ENCODE peak calls at places on chromosomes 3 and 15, in seven cellular contexts. One of them, this sample, is unnamed.

GRCh38 chr3:154241496-154241895 is 82.8 kb downstream of the DHX36 start:
- DNase-seq in A549: no peak
- DNase-seq in brain microvascular endothelial cell: no peak
- DNase-seq in mesendoderm: peak
- DNase-seq in Peyer's patch: no peak
- DNase-seq in uterus: no peak
- DNase-seq in substantia nigra: no peak
- DNase-seq in this sample: no peak

GRCh38 chr3:134601539-134602439 is 49.0 kb downstream of the KY start:
- DNase-seq in A549: no peak
- DNase-seq in brain microvascular endothelial cell: peak
- DNase-seq in substantia nigra: peak
- DNase-seq in Peyer's patch: no peak
- DNase-seq in mesendoderm: peak
- DNase-seq in uterus: no peak
- DNase-seq in this sample: no peak

GRCh38 chr3:125375950-125376679 is 990 bp upstream of the ZNF148 start:
- DNase-seq in Peyer's patch: no peak
- DNase-seq in A549: peak
- DNase-seq in substantia nigra: no peak
- DNase-seq in brain microvascular endothelial cell: no peak
- DNase-seq in mesendoderm: no peak
- DNase-seq in uterus: no peak
- DNase-seq in this sample: no peak

GRCh38 chr3:191143224-191143623 is 55.8 kb upstream of the OSTN start:
- DNase-seq in mesendoderm: no peak
- DNase-seq in uterus: no peak
- DNase-seq in brain microvascular endothelial cell: no peak
- DNase-seq in Peyer's patch: no peak
- DNase-seq in A549: no peak
- DNase-seq in substantia nigra: no peak
- DNase-seq in this sample: no peak

GRCh38 chr3:39146611-39147373 is 6.6 kb downstream of the CSRNP1 start:
- DNase-seq in Peyer's patch: peak
- DNase-seq in uterus: peak
- DNase-seq in substantia nigra: no peak
- DNase-seq in mesendoderm: peak
- DNase-seq in brain microvascular endothelial cell: peak
- DNase-seq in A549: peak
- DNase-seq in this sample: peak

GRCh38 chr3:46829699-46830208 is 33.5 kb downstream of the MYL3 start:
- DNase-seq in A549: no peak
- DNase-seq in substantia nigra: no peak
- DNase-seq in Peyer's patch: no peak
- DNase-seq in brain microvascular endothelial cell: no peak
- DNase-seq in mesendoderm: peak
- DNase-seq in uterus: no peak
- DNase-seq in this sample: no peak

GRCh38 chr3:79011821-79012529 is 755.8 kb downstream of the ROBO1 start:
- DNase-seq in uterus: no peak
- DNase-seq in mesendoderm: no peak
- DNase-seq in brain microvascular endothelial cell: no peak
- DNase-seq in substantia nigra: no peak
- DNase-seq in Peyer's patch: no peak
- DNase-seq in A549: no peak
- DNase-seq in this sample: no peak

GRCh38 chr3:112315791-112316190 is 17.2 kb upstream of the CD200 start:
- DNase-seq in A549: no peak
- DNase-seq in mesendoderm: no peak
- DNase-seq in uterus: no peak
- DNase-seq in substantia nigra: no peak
- DNase-seq in brain microvascular endothelial cell: no peak
- DNase-seq in Peyer's patch: no peak
- DNase-seq in this sample: no peak

GRCh38 chr3:24843955-24844354 is 349.3 kb upstream of the THRB start:
- DNase-seq in Peyer's patch: no peak
- DNase-seq in mesendoderm: no peak
- DNase-seq in A549: no peak
- DNase-seq in brain microvascular endothelial cell: no peak
- DNase-seq in substantia nigra: no peak
- DNase-seq in uterus: peak
- DNase-seq in this sample: no peak

GRCh38 chr3:129911261-129911861 is 17.9 kb upstream of the TMCC1 start:
- DNase-seq in uterus: no peak
- DNase-seq in mesendoderm: no peak
- DNase-seq in brain microvascular endothelial cell: no peak
- DNase-seq in substantia nigra: no peak
- DNase-seq in A549: no peak
- DNase-seq in Peyer's patch: no peak
- DNase-seq in this sample: no peak

GRCh38 chr3:188842628-188843027 is 329.1 kb upstream of the TPRG1 start:
- DNase-seq in Peyer's patch: no peak
- DNase-seq in brain microvascular endothelial cell: no peak
- DNase-seq in uterus: no peak
- DNase-seq in mesendoderm: no peak
- DNase-seq in substantia nigra: no peak
- DNase-seq in A549: no peak
- DNase-seq in this sample: no peak

GRCh38 chr3:164806188-164806587 is 272.1 kb downstream of the SI start:
- DNase-seq in Peyer's patch: no peak
- DNase-seq in mesendoderm: peak
- DNase-seq in A549: no peak
- DNase-seq in uterus: no peak
- DNase-seq in brain microvascular endothelial cell: no peak
- DNase-seq in substantia nigra: no peak
- DNase-seq in this sample: no peak

GRCh38 chr15:74786659-74787165 is 4.8 kb downstream of the CSK start:
- DNase-seq in substantia nigra: no peak
- DNase-seq in Peyer's patch: no peak
- DNase-seq in mesendoderm: no peak
- DNase-seq in uterus: no peak
- DNase-seq in brain microvascular endothelial cell: no peak
- DNase-seq in A549: no peak
- DNase-seq in this sample: no peak

GRCh38 chr15:74785716-74786032 is 3.8 kb downstream of the CSK start:
- DNase-seq in A549: no peak
- DNase-seq in uterus: no peak
- DNase-seq in mesendoderm: no peak
- DNase-seq in substantia nigra: no peak
- DNase-seq in Peyer's patch: no peak
- DNase-seq in brain microvascular endothelial cell: no peak
- DNase-seq in this sample: no peak

GRCh38 chr15:74783808-74784175 is 1.9 kb downstream of the CSK start:
- DNase-seq in A549: no peak
- DNase-seq in brain microvascular endothelial cell: no peak
- DNase-seq in substantia nigra: no peak
- DNase-seq in mesendoderm: no peak
- DNase-seq in Peyer's patch: no peak
- DNase-seq in uterus: no peak
- DNase-seq in this sample: no peak

GRCh38 chr15:74784426-74784825 is 2.5 kb downstream of the CSK start:
- DNase-seq in A549: no peak
- DNase-seq in brain microvascular endothelial cell: no peak
- DNase-seq in mesendoderm: no peak
- DNase-seq in uterus: no peak
- DNase-seq in substantia nigra: no peak
- DNase-seq in Peyer's patch: no peak
- DNase-seq in this sample: no peak

DNA sequence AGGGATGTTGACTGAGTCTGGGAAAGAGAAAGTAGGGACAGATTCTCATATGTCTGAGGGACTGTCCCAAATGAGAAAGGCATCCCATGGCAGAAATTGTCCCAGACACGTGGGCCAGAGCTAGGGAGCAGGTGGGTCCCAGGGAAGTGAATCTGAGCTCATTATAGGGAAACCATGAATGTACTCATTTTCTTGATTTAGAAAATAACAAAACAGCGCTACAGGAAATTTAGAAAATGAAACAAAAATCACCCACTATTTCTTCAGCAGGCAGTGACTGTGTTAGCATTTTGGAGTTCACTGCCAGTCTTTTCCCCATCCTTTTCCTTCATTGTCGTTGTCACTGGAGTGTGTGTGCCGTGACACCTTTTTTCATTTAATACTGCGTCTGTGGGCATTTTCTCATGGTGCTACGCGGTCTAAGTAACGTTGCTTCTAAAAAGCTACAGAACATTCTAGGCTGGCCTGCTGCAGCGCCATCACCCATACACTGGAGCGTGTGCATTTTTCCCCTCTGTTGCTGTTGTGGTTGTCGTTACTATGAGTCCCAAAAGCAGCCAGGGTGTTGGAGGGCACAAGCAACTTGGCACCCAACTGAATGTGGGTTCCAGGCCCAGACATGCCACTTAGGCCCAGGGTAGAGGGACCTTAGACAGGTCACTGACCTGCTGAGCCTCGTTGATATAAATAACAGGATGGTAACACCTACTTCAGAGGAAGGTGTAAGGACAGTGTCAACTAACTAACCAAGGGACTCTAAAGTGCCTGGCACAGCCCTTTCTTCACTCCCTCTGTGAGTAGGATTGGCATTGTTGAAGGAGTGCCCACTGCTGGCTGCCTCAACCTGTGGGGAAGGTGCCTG is 3.2 kb downstream of the CSK start:
- DNase-seq in substantia nigra: no peak
- DNase-seq in brain microvascular endothelial cell: no peak
- DNase-seq in A549: no peak
- DNase-seq in Peyer's patch: no peak
- DNase-seq in mesendoderm: no peak
- DNase-seq in uterus: no peak
- DNase-seq in this sample: peak
- H3K27ac ChIP-seq in substantia nigra: peak
- H3K27ac ChIP-seq in brain microvascular endothelial cell: no peak
- H3K27ac ChIP-seq in A549: no peak
- H3K27ac ChIP-seq in Peyer's patch: peak
- H3K27ac ChIP-seq in mesendoderm: no peak
- H3K27ac ChIP-seq in uterus: no peak
- H3K27ac ChIP-seq in this sample: peak

GRCh38 chr3:61926913-61927312 is 365.5 kb downstream of the PTPRG start:
- DNase-seq in mesendoderm: no peak
- DNase-seq in A549: no peak
- DNase-seq in substantia nigra: no peak
- DNase-seq in uterus: no peak
- DNase-seq in brain microvascular endothelial cell: peak
- DNase-seq in Peyer's patch: no peak
- DNase-seq in this sample: no peak

GRCh38 chr3:61928776-61929175 is 367.4 kb downstream of the PTPRG start:
- DNase-seq in mesendoderm: no peak
- DNase-seq in substantia nigra: no peak
- DNase-seq in A549: no peak
- DNase-seq in brain microvascular endothelial cell: no peak
- DNase-seq in Peyer's patch: no peak
- DNase-seq in uterus: no peak
- DNase-seq in this sample: no peak

GRCh38 chr3:61928020-61928419 is 366.6 kb downstream of the PTPRG start:
- DNase-seq in brain microvascular endothelial cell: no peak
- DNase-seq in uterus: no peak
- DNase-seq in A549: no peak
- DNase-seq in Peyer's patch: no peak
- DNase-seq in substantia nigra: no peak
- DNase-seq in mesendoderm: no peak
- DNase-seq in this sample: no peak

GRCh38 chr3:61925721-61926120 is 364.4 kb downstream of the PTPRG start:
- DNase-seq in uterus: no peak
- DNase-seq in substantia nigra: no peak
- DNase-seq in mesendoderm: no peak
- DNase-seq in Peyer's patch: no peak
- DNase-seq in brain microvascular endothelial cell: no peak
- DNase-seq in A549: no peak
- DNase-seq in this sample: no peak

GRCh38 chr3:61927332-61927731 is 366.0 kb downstream of the PTPRG start:
- DNase-seq in uterus: peak
- DNase-seq in Peyer's patch: no peak
- DNase-seq in A549: no peak
- DNase-seq in mesendoderm: no peak
- DNase-seq in brain microvascular endothelial cell: peak
- DNase-seq in substantia nigra: no peak
- DNase-seq in this sample: no peak
- H3K27ac ChIP-seq in uterus: no peak
- H3K27ac ChIP-seq in Peyer's patch: peak
- H3K27ac ChIP-seq in A549: no peak
- H3K27ac ChIP-seq in mesendoderm: no peak
- H3K27ac ChIP-seq in brain microvascular endothelial cell: peak
- H3K27ac ChIP-seq in substantia nigra: no peak
- H3K27ac ChIP-seq in this sample: no peak

GRCh38 chr3:138609898-138610266 is 1.3 kb downstream of the FAIM start:
- DNase-seq in substantia nigra: no peak
- DNase-seq in Peyer's patch: no peak
- DNase-seq in A549: no peak
- DNase-seq in mesendoderm: no peak
- DNase-seq in brain microvascular endothelial cell: no peak
- DNase-seq in uterus: no peak
- DNase-seq in this sample: no peak

GRCh38 chr3:138620431-138620830 is 11.9 kb downstream of the FAIM start:
- DNase-seq in uterus: no peak
- DNase-seq in substantia nigra: no peak
- DNase-seq in Peyer's patch: no peak
- DNase-seq in mesendoderm: no peak
- DNase-seq in A549: no peak
- DNase-seq in brain microvascular endothelial cell: no peak
- DNase-seq in this sample: no peak

GRCh38 chr3:138615462-138615861 is 6.9 kb downstream of the FAIM start:
- DNase-seq in substantia nigra: no peak
- DNase-seq in Peyer's patch: no peak
- DNase-seq in uterus: no peak
- DNase-seq in A549: no peak
- DNase-seq in brain microvascular endothelial cell: no peak
- DNase-seq in mesendoderm: no peak
- DNase-seq in this sample: no peak
- H3K27ac ChIP-seq in substantia nigra: no peak
- H3K27ac ChIP-seq in Peyer's patch: no peak
- H3K27ac ChIP-seq in uterus: no peak
- H3K27ac ChIP-seq in A549: no peak
- H3K27ac ChIP-seq in brain microvascular endothelial cell: no peak
- H3K27ac ChIP-seq in mesendoderm: no peak
- H3K27ac ChIP-seq in this sample: no peak

DNA sequence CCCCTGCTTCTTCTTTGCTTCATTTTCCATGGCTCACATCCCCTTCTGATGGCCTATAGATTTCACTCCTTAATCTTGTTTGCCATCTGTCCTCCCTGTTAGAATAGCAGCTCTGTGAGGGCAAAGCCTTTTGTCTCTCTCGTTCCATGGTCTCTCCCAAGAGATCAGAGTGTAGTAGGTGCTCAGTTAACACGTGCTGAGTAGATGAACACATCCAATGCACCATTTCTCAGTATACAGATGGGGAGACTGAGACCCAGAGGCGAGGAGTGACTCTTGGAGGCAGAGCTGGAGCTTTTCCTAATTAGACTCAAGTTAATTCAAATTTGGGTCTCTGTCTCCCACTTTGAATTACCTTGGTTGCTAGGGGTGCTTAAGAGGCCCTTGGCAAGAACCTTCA is 4.2 kb downstream of the PAQR5 start:
- DNase-seq in mesendoderm: no peak
- DNase-seq in uterus: no peak
- DNase-seq in brain microvascular endothelial cell: no peak
- DNase-seq in Peyer's patch: no peak
- DNase-seq in substantia nigra: no peak
- DNase-seq in A549: no peak
- DNase-seq in this sample: no peak
- H3K27ac ChIP-seq in mesendoderm: no peak
- H3K27ac ChIP-seq in uterus: no peak
- H3K27ac ChIP-seq in brain microvascular endothelial cell: no peak
- H3K27ac ChIP-seq in Peyer's patch: peak
- H3K27ac ChIP-seq in substantia nigra: no peak
- H3K27ac ChIP-seq in A549: peak
- H3K27ac ChIP-seq in this sample: no peak

GRCh38 chr15:29827421-29827820 is 5.2 kb upstream of the TJP1 start:
- DNase-seq in uterus: no peak
- DNase-seq in mesendoderm: no peak
- DNase-seq in brain microvascular endothelial cell: no peak
- DNase-seq in substantia nigra: no peak
- DNase-seq in A549: no peak
- DNase-seq in Peyer's patch: no peak
- DNase-seq in this sample: no peak
- H3K27ac ChIP-seq in uterus: no peak
- H3K27ac ChIP-seq in mesendoderm: no peak
- H3K27ac ChIP-seq in brain microvascular endothelial cell: no peak
- H3K27ac ChIP-seq in substantia nigra: no peak
- H3K27ac ChIP-seq in A549: no peak
- H3K27ac ChIP-seq in Peyer's patch: no peak
- H3K27ac ChIP-seq in this sample: no peak